ENCODE peak calls at places on chromosomes 12 and 14, in six cellular contexts. B is GM12865; L is fibroblast of lung; F is activated T-helper 9 cell treated with anti-CD3 and anti-CD28 coated beads, Interleukin-2, amount 50 U/mL, for 16 hours; Z is cardiac fibroblast; A is CD4-positive, alpha-beta T cell. Q is an unnamed sample.

GRCh38 chr12:89470741-89471504 is 53.7 kb downstream of the GALNT4 start:
- DNase-seq in B (peak), L (peak), F (no peak), Z (peak), A (no peak), Q (no peak)

GRCh38 chr12:40099423-40099853 is 6.4 kb downstream of the SLC2A13 start:
- DNase-seq in B (no peak), L (no peak), F (no peak), Z (peak), A (no peak), Q (no peak)

GRCh38 chr14:78805586-78805985 is 635.4 kb downstream of the NRXN3 start:
- DNase-seq in B (no peak), L (no peak), F (no peak), Z (no peak), A (no peak), Q (no peak)

GRCh38 chr12:114668905-114669304 is 15.1 kb downstream of the TBX3 start:
- DNase-seq in B (no peak), L (no peak), F (no peak), Z (no peak), A (no peak), Q (no peak)

GRCh38 chr14:93800038-93800937 is 12.0 kb upstream of the PRIMA1 start:
- DNase-seq in B (no peak), L (no peak), F (no peak), Z (no peak), A (no peak), Q (no peak)

GRCh38 chr14:103386632-103387329 is 1.6 kb downstream of the MARK3 start:
- DNase-seq in B (no peak), L (peak), F (no peak), Z (peak), A (no peak), Q (no peak)

GRCh38 chr14:91350813-91351507 is 66.7 kb downstream of the CCDC88C start:
- DNase-seq in B (peak), L (no peak), F (peak), Z (no peak), A (no peak), Q (peak)

GRCh38 chr14:24806061-24806678 is 172.2 kb upstream of the GZMB start:
- DNase-seq in B (peak), L (peak), F (no peak), Z (peak), A (no peak), Q (peak)

GRCh38 chr14:105165134-105165704 is 3.4 kb downstream of the JAG2 start:
- DNase-seq in B (no peak), L (no peak), F (no peak), Z (no peak), A (no peak), Q (no peak)

GRCh38 chr14:105742531-105742848 is 216.1 kb downstream of the TMEM121 start:
- DNase-seq in B (peak), L (no peak), F (no peak), Z (no peak), A (no peak), Q (no peak)

GRCh38 chr12:49874142-49874897 is 29.4 kb downstream of the FAIM2 start:
- DNase-seq in B (no peak), L (no peak), F (no peak), Z (no peak), A (no peak), Q (no peak)

GRCh38 chr12:91964501-91964900 is 181.1 kb downstream of the BTG1 start:
- DNase-seq in B (no peak), L (peak), F (no peak), Z (no peak), A (no peak), Q (no peak)

GRCh38 chr12:121955258-121956040 is 37.1 kb downstream of the CFAP251 start:
- DNase-seq in B (peak), L (no peak), F (no peak), Z (peak), A (no peak), Q (no peak)

GRCh38 chr12:48781750-48782456 is 7.0 kb downstream of the ADCY6 start:
- DNase-seq in B (no peak), L (no peak), F (no peak), Z (no peak), A (no peak), Q (no peak)

GRCh38 chr14:23694085-23694975 is 58.2 kb downstream of the DHRS2 start:
- DNase-seq in B (no peak), L (no peak), F (no peak), Z (peak), A (no peak), Q (peak)

GRCh38 chr12:121578230-121579189 is 2.3 kb downstream of the KDM2B start:
- DNase-seq in B (no peak), L (no peak), F (no peak), Z (peak), A (peak), Q (no peak)

GRCh38 chr14:54617467-54617866 is 50.5 kb downstream of the SAMD4A start:
- DNase-seq in B (no peak), L (peak), F (no peak), Z (no peak), A (no peak), Q (no peak)

GRCh38 chr14:104977681-104978647 is at the start of gene AHNAK2:
- DNase-seq in B (no peak), L (peak), F (peak), Z (peak), A (no peak), Q (no peak)

GRCh38 chr12:94516985-94517384 is 57.3 kb upstream of the CEP83 start:
- DNase-seq in B (no peak), L (peak), F (no peak), Z (peak), A (no peak), Q (no peak)

GRCh38 chr14:69137456-69138188 is 15.3 kb downstream of the DCAF5 start:
- DNase-seq in B (peak), L (peak), F (no peak), Z (peak), A (no peak), Q (no peak)

GRCh38 chr14:89277229-89277628 is 139.8 kb downstream of the FOXN3 start:
- DNase-seq in B (no peak), L (no peak), F (no peak), Z (no peak), A (no peak), Q (no peak)

GRCh38 chr12:130483616-130484180 is 146.0 kb downstream of the PIWIL1 start:
- DNase-seq in B (no peak), L (no peak), F (no peak), Z (no peak), A (no peak), Q (no peak)

GRCh38 chr12:25051583-25052190 is 102.8 kb upstream of the BCAT1 start:
- DNase-seq in B (peak), L (no peak), F (peak), Z (no peak), A (peak), Q (peak)

GRCh38 chr14:43697003-43697402 is 810.1 kb downstream of the FSCB start:
- DNase-seq in B (no peak), L (no peak), F (no peak), Z (no peak), A (no peak), Q (no peak)

GRCh38 chr14:42535397-42535796 is 928.7 kb downstream of the LRFN5 start:
- DNase-seq in B (no peak), L (no peak), F (no peak), Z (no peak), A (no peak), Q (no peak)

GRCh38 chr14:43200519-43200918 is 1306.6 kb downstream of the FSCB start:
- DNase-seq in B (no peak), L (no peak), F (no peak), Z (no peak), A (no peak), Q (no peak)

GRCh38 chr12:132235116-132235820 is 91.0 kb downstream of the NOC4L start:
- DNase-seq in B (no peak), L (no peak), F (no peak), Z (no peak), A (no peak), Q (no peak)

GRCh38 chr12:104724992-104725585 is 233.0 kb downstream of the SLC41A2 start:
- DNase-seq in B (no peak), L (no peak), F (no peak), Z (no peak), A (no peak), Q (no peak)

GRCh38 chr12:3214508-3215365 is 137.6 kb downstream of the TSPAN9 start:
- DNase-seq in B (no peak), L (no peak), F (no peak), Z (no peak), A (no peak), Q (no peak)

GRCh38 chr12:1277905-1278304 is 286.9 kb downstream of the ERC1 start:
- DNase-seq in B (peak), L (no peak), F (no peak), Z (no peak), A (no peak), Q (no peak)

GRCh38 chr12:15472036-15472435 is 149.7 kb downstream of the PTPRO start:
- DNase-seq in B (no peak), L (no peak), F (no peak), Z (no peak), A (no peak), Q (no peak)

GRCh38 chr14:58501214-58501816 is 73.8 kb downstream of the KIAA0586 start:
- DNase-seq in B (peak), L (peak), F (no peak), Z (peak), A (no peak), Q (no peak)

GRCh38 chr14:58426819-58427288 is 477 bp downstream of the TIMM9 start:
- DNase-seq in B (peak), L (peak), F (peak), Z (peak), A (peak), Q (peak)

GRCh38 chr14:68781161-68782021 is 11.5 kb downstream of the ZFP36L1 start:
- DNase-seq in B (no peak), L (no peak), F (no peak), Z (no peak), A (peak), Q (peak)

GRCh38 chr12:52353766-52354165 is 13.5 kb downstream of the KRT85 start:
- DNase-seq in B (no peak), L (no peak), F (no peak), Z (no peak), A (no peak), Q (no peak)

GRCh38 chr12:20567413-20567812 is 127.7 kb upstream of the SLCO1C1 start:
- DNase-seq in B (no peak), L (peak), F (no peak), Z (peak), A (no peak), Q (no peak)

GRCh38 chr12:68971404-68971803 is 38.4 kb upstream of the CPM start:
- DNase-seq in B (no peak), L (peak), F (no peak), Z (peak), A (no peak), Q (no peak)

GRCh38 chr14:58771016-58771415 is 133.3 kb downstream of the DACT1 start:
- DNase-seq in B (no peak), L (no peak), F (no peak), Z (no peak), A (no peak), Q (no peak)